ENCODE peak calls at places on chromosomes 11 and 22, in seven cellular contexts. R is HepG2, A is GM12878, I is GM12892, U is SK-N-SH, L is K562, G is H1. N is an unnamed sample.
A peak's percentile ranks its signal among the peaks of the same experiment; 100 is the strongest.

GRCh38 chr22:36763576-36763975 is 12.3 kb downstream of the IFT27 start:
- DNase-seq in R (no peak), A (no peak), I (no peak), U (no peak), L (no peak), G (no peak), N (no peak)

GRCh38 chr11:43861141-43861540 is 19.5 kb upstream of the ALKBH3 start:
- DNase-seq in R (no peak), A (no peak), I (no peak), U (no peak), L (no peak), G (no peak), N (no peak)

GRCh38 chr11:74024630-74025029 is 15.7 kb upstream of the UCP3 start:
- DNase-seq in R (no peak), A (no peak), I (no peak), U (no peak), L (peak; percentile 45), G (no peak), N (no peak)

GRCh38 chr11:116500833-116501622 is 271.8 kb downstream of the BUD13 start:
- DNase-seq in R (no peak), A (no peak), I (no peak), U (peak; percentile 88), L (no peak), G (no peak), N (no peak)

GRCh38 chr22:47154621-47155081 is 392.2 kb downstream of the TBC1D22A start:
- DNase-seq in R (no peak), A (no peak), I (no peak), U (peak; percentile 88), L (no peak), G (no peak), N (no peak)

GRCh38 chr11:11177156-11177808 is 175.8 kb downstream of the CSNK2A3 start:
- DNase-seq in R (no peak), A (no peak), I (no peak), U (no peak), L (no peak), G (no peak), N (no peak)

GRCh38 chr11:93648168-93648567 is 13.3 kb upstream of the CEP295 start:
- DNase-seq in R (peak; percentile 30), A (no peak), I (no peak), U (no peak), L (no peak), G (no peak), N (no peak)

GRCh38 chr22:26687439-26687838 is 30.1 kb downstream of the MIAT start:
- DNase-seq in R (no peak), A (no peak), I (no peak), U (no peak), L (no peak), G (no peak), N (no peak)

GRCh38 chr11:121630041-121630440 is 177.3 kb upstream of the SORL1-AS1 start:
- DNase-seq in R (no peak), A (no peak), I (no peak), U (no peak), L (no peak), G (no peak), N (no peak)

GRCh38 chr22:34861787-34862186 is 204.2 kb upstream of the ISX start:
- DNase-seq in R (no peak), A (no peak), I (no peak), U (no peak), L (no peak), G (no peak), N (no peak)

GRCh38 chr22:34866081-34866480 is 199.9 kb upstream of the ISX start:
- DNase-seq in R (no peak), A (no peak), I (no peak), U (no peak), L (no peak), G (no peak), N (no peak)

GRCh38 chr22:34866501-34867171 is 199.3 kb upstream of the ISX start:
- DNase-seq in R (no peak), A (no peak), I (no peak), U (no peak), L (no peak), G (no peak), N (no peak)
- TF ChIP-seq TAF1 in R (no peak), A (no peak), I (no peak), U (no peak), L (no peak), G (no peak), N (no peak)

GRCh38 chr11:5423131-5423530 is 1.2 kb downstream of the OR51Q1 start:
- DNase-seq in R (no peak), A (no peak), I (no peak), U (no peak), L (no peak), G (no peak), N (no peak)

GRCh38 chr11:5420993-5421392 is 918 bp upstream of the OR51Q1 start:
- DNase-seq in R (no peak), A (no peak), I (no peak), U (no peak), L (no peak), G (no peak), N (no peak)

DNA sequence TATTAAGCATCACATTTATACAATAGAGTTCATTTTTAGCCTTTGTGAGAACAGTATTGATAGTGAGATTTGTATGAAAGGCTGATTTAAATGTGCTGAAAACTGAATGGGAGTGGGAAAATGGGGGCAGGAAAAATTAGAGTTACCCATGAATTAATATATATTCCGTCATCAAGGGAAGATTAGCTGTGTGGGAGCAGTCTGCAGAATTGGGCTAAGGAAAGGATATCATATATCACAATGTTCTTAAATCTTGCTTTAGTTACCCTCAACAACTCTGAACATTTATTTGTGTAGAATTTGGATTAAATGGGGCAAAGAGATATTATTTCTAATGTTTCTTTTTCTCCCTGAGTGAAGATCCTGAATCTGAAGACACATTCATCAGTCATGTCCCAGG is at the start of gene OR51Q1:
- DNase-seq in R (no peak), A (no peak), I (no peak), U (no peak), L (no peak), G (no peak), N (no peak)
- TF ChIP-seq POLR2AphosphoS5 in R (no peak), A (no peak), I (no peak), U (no peak), L (no peak), G (no peak), N (no peak)

DNA sequence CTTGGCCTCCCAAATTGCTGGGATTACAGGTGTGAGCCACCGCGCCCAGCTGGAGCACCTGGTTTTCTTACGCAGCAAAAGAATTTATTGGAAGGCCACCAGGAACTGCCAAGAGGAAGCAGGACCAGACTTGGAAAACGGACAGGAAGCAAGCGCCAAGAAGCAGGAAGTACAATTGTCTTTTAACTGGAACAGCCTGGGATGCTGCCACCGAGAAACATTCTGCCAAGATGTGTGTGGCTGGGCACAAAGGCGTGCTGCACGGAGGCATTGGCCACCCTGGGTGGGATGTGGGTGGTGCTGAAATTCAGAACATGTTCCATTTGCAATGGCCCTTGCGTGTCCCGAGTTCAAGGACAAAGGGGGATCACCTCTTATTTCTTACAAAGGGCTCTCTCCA is 15.4 kb downstream of the SLC3A2 start:
- DNase-seq in R (no peak), A (no peak), I (no peak), U (no peak), L (no peak), G (no peak), N (no peak)
- TF ChIP-seq TAF1 in R (no peak), A (no peak), I (no peak), U (no peak), L (no peak), G (no peak), N (no peak)

DNA sequence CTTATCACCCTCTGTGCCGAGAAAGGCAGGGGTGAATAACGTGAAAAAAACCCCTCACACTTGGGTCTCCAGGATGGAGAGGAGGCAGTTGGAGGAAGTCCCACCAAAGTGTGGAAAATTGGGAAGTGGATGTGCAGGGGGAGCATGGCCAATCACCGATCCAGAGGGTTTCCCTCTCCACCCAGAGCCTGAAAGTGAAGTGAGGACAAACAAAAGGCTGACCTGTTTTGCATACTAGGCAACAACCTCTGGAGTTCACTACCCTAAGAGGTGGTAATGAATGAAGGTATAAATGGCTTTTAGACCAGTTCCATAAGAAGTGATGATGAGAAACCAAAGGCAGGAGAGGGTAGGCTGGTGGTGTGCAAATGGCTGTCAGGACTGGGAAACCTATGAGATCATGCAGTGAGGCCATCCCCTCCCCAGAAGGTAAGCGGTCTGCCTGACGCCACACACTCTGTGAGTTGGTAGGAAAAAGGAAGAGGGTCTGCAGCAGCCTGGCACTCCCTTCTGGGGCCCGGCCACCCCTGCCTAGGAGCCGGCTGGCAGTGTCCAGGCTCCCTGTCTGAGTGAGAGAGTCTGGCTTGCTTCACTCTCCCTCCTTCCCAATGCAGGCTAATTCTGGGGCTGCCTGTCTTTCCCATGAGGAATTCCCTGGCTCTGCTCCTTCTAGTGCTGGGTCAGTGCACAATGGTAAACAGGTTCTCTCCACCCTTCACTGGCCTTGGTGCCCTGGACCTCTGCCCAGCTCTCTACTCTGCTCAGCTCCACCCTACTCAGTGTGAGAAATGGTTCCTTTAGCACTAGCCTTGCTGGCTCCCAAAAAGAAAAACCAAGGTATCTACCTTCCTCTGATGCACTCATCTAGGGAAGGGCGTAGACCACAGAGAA is 15.6 kb downstream of the TBC1D10A start:
- DNase-seq in R (no peak), A (no peak), I (no peak), U (no peak), L (no peak), G (no peak), N (no peak)
- TF ChIP-seq POLR2AphosphoS5 in R (no peak), A (no peak), I (no peak), U (no peak), L (no peak), G (no peak), N (no peak)

GRCh38 chr22:19129871-19130270 is 1.2 kb upstream of the TSSK2 start:
- DNase-seq in R (no peak), A (no peak), I (no peak), U (no peak), L (no peak), G (no peak), N (no peak)
- TF ChIP-seq TAF1 in R (no peak), A (no peak), I (no peak), U (no peak), L (no peak), G (no peak), N (no peak)